ENCODE peak calls at places on chromosomes 5 and 9, in six cellular contexts. H, X, M, P, I and U are unnamed samples.

GRCh38 chr5:88660326-88660946 is 222.5 kb downstream of the MEF2C start:
- DNase-seq in H (no peak), X (no peak), M (peak; percentile 13), P (no peak), I (no peak), U (peak; percentile 73)

GRCh38 chr9:132020272-132020671 is 59.4 kb downstream of the MED27 start:
- DNase-seq in H (no peak), X (no peak), M (no peak), P (no peak), I (no peak), U (no peak)

GRCh38 chr9:107169796-107170195 is 113.3 kb upstream of the RAD23B start:
- DNase-seq in H (no peak), X (no peak), M (no peak), P (no peak), I (no peak), U (no peak)

GRCh38 chr9:132241840-132242620 is 80.2 kb downstream of the NTNG2 start:
- DNase-seq in H (no peak), X (no peak), M (no peak), P (peak; percentile 75), I (peak; percentile 26), U (peak; percentile 59)

GRCh38 chr9:113464672-113465271 is 1.2 kb downstream of the RGS3 start:
- DNase-seq in H (no peak), X (no peak), M (no peak), P (no peak), I (no peak), U (no peak)

GRCh38 chr5:123285122-123286011 is 137.8 kb downstream of the CEP120 start:
- DNase-seq in H (no peak), X (no peak), M (peak; percentile 61), P (no peak), I (peak; percentile 64), U (no peak)

GRCh38 chr5:61275841-61276240 is 56.2 kb upstream of the ZSWIM6 start:
- DNase-seq in H (no peak), X (peak; percentile 73), M (peak; percentile 82), P (no peak), I (peak; percentile 72), U (peak; percentile 29)

GRCh38 chr5:32020271-32020670 is 153.8 kb downstream of the GOLPH3 start:
- DNase-seq in H (no peak), X (no peak), M (no peak), P (no peak), I (no peak), U (peak; percentile 50)

GRCh38 chr9:80012557-80013330 is 441.0 kb downstream of the TLE4 start:
- DNase-seq in H (no peak), X (no peak), M (no peak), P (no peak), I (peak; percentile 17), U (no peak)

GRCh38 chr5:56829137-56829536 is 13.8 kb downstream of the MAP3K1 start:
- DNase-seq in H (no peak), X (no peak), M (peak; percentile 52), P (peak; percentile 92), I (no peak), U (peak; percentile 22)

GRCh38 chr5:67301285-67301904 is 104.8 kb upstream of the CD180 start:
- DNase-seq in H (no peak), X (peak; percentile 97), M (peak; percentile 82), P (no peak), I (peak; percentile 96), U (no peak)

GRCh38 chr9:76323481-76323880 is 70.7 kb downstream of the RFK start:
- DNase-seq in H (no peak), X (no peak), M (no peak), P (no peak), I (no peak), U (no peak)

GRCh38 chr9:105191508-105192118 is 52.8 kb upstream of the SLC44A1 start:
- DNase-seq in H (no peak), X (no peak), M (no peak), P (no peak), I (peak; percentile 70), U (peak; percentile 91)

GRCh38 chr9:33908749-33909148 is 91.8 kb downstream of the UBE2R2 start:
- DNase-seq in H (no peak), X (no peak), M (no peak), P (no peak), I (no peak), U (no peak)

GRCh38 chr5:102921341-102922047 is 166.4 kb downstream of the PAM start:
- DNase-seq in H (no peak), X (no peak), M (peak; percentile 29), P (no peak), I (no peak), U (no peak)

GRCh38 chr9:94144394-94144793 is 60.1 kb downstream of the PTPDC1 start:
- DNase-seq in H (no peak), X (no peak), M (no peak), P (no peak), I (peak; percentile 53), U (no peak)

GRCh38 chr5:67142816-67143215 is 53.8 kb downstream of the CD180 start:
- DNase-seq in H (no peak), X (no peak), M (no peak), P (no peak), I (no peak), U (no peak)

GRCh38 chr5:34503379-34504346 is 152.5 kb upstream of the RAI14 start:
- DNase-seq in H (no peak), X (no peak), M (no peak), P (no peak), I (no peak), U (no peak)

GRCh38 chr9:85108806-85109205 is 439.3 kb downstream of the NTRK2 start:
- DNase-seq in H (no peak), X (no peak), M (no peak), P (no peak), I (no peak), U (no peak)

GRCh38 chr9:90099262-90099982 is 494.6 kb downstream of the GADD45G start:
- DNase-seq in H (no peak), X (no peak), M (peak; percentile 13), P (no peak), I (peak; percentile 49), U (peak; percentile 8)

GRCh38 chr9:104304925-104305324 is 199.1 kb upstream of the OR13F1 start:
- DNase-seq in H (no peak), X (no peak), M (no peak), P (no peak), I (no peak), U (no peak)

GRCh38 chr5:159049844-159050318 is 49.8 kb downstream of the EBF1 start:
- DNase-seq in H (no peak), X (peak; percentile 48), M (peak; percentile 57), P (no peak), I (peak; percentile 82), U (peak; percentile 22)

GRCh38 chr9:114811301-114811700 is 5.5 kb upstream of the TNFSF15 start:
- DNase-seq in H (no peak), X (no peak), M (no peak), P (no peak), I (no peak), U (no peak)

DNA sequence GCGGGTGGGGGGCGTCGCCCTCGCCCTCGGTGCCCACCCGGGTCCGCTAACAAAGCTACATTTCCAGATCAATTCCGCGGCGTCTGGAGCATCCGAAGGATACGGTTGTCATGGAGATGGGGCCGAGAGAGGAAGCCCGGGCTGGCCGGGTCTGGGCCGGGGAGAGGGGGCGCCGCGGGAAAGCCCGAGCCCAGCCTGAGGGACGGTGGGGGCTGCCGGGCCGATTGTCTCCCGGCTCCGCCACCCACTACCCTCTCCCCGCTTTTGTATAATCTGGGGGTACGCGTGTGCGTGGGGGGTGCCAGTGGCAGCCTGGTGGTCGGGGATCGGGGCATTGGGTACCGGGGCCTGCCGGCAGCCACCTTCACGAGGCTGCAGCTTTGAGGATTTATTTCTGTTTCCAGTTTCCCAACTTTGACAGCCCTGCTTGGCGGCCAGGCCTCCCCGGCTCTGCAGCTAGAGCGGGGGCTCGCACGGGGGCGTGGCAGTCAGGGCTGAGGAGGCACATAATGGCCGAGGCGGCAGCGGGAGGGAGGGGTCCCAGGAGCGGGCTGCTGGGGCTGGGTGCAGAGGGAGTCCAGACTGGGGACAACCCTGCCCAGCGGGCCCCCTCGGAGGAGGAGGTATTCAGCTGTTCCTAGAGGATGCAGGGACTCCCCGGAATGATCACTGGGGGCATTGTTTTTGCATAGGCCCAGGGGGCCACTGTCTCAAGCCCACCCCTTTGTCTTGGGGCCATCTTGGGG is 626 bp downstream of the PSD2 start:
- DNase-seq in H (no peak), X (no peak), M (no peak), P (no peak), I (no peak), U (no peak)
- H3K4me3 ChIP-seq in H (no peak overlapping the region), X (no peak overlapping the region), M (no peak overlapping the region), P (no peak overlapping the region), I (no peak overlapping the region), U (no peak overlapping the region)

GRCh38 chr9:127186799-127187198 is 64.4 kb upstream of the ANGPTL2 start:
- DNase-seq in H (no peak), X (no peak), M (no peak), P (no peak), I (no peak), U (no peak)
- H3K4me3 ChIP-seq in H (no peak overlapping the region), X (no peak overlapping the region), M (no peak overlapping the region), P (no peak overlapping the region), I (no peak overlapping the region), U (no peak overlapping the region)

GRCh38 chr5:116671211-116671736 is 96.7 kb upstream of the SEMA6A start:
- DNase-seq in H (no peak), X (no peak), M (no peak), P (no peak), I (no peak), U (peak; percentile 87)

GRCh38 chr5:116674881-116675627 is 100.4 kb upstream of the SEMA6A start:
- DNase-seq in H (no peak), X (no peak), M (no peak), P (no peak), I (peak; percentile 9), U (no peak)

GRCh38 chr5:116673453-116673852 is 98.8 kb upstream of the SEMA6A start:
- DNase-seq in H (no peak), X (no peak), M (no peak), P (no peak), I (no peak), U (peak; percentile 51)

GRCh38 chr5:116672203-116672602 is 97.6 kb upstream of the SEMA6A start:
- DNase-seq in H (no peak), X (no peak), M (no peak), P (no peak), I (no peak), U (no peak)

DNA sequence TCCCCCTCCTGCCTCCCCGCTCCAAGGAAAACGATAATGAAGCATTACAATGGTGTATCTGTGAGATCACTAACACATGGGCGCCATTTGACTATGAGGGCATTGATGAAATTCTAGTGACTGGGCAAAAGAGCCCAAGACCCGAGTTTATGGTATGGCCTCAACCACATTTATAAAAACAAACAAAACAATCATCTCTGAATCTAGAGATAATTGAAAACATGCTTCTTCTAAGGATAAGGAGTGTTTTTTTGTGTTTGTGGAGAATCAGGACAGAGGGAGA is 100.9 kb upstream of the SEMA6A start:
- DNase-seq in H (no peak), X (no peak), M (no peak), P (no peak), I (no peak), U (no peak)
- H3K4me3 ChIP-seq in H (no peak overlapping the region), X (no peak overlapping the region), M (no peak overlapping the region), P (no peak overlapping the region), I (no peak overlapping the region), U (no peak overlapping the region)

DNA sequence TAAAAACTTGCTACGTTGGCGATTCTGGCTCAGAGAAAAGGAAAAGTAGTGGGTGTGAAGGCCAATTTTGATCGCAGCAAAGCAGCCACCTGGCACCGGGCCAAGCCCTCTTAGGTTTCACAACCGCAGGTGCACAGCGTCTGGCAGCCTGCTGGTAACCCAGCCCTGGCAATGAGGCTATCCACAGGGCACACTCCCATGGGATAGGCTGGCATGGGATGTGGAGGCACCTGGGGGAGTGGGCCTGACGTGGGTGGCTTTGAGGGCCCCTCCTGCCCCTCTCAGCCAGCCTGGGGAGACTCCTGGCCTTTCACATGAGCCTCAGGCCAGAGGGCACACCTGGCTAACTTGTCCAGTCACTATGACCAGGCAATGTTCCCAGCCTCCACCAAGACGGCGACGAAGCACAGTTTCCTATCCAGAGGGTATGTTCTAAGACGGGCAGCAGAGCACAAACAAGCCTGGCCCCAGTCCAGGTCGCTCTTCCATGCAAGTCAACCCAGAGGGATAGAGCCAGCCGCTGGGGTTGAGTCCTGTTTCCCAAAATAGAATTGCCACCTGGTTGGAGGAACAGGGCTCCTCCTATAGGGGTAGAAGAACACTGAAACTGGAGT is 19.0 kb downstream of the CMBL start:
- DNase-seq in H (no peak), X (no peak), M (no peak), P (no peak), I (no peak), U (peak; percentile 81)
- H3K4me3 ChIP-seq in H (no peak overlapping the region), X (no peak overlapping the region), M (no peak overlapping the region), P (no peak overlapping the region), I (no peak overlapping the region), U (no peak overlapping the region)